ENCODE peak calls at places on chromosome 16, in nine cellular contexts. X, Q, W, B, M, F, V, J and Y are unnamed samples.

GRCh38 chr16:70749681-70750601 is 51.0 kb downstream of the VAC14 start:
- DNase-seq in Q (no peak), M (no peak), X (no peak), V (no peak), F (peak; percentile 46), W (no peak), J (no peak), B (no peak), Y (no peak)

GRCh38 chr16:83732536-83732935 is 75.2 kb upstream of the HSBP1 start:
- DNase-seq in Q (no peak), B (no peak), J (no peak), V (no peak), M (no peak), W (no peak), F (no peak), X (no peak), Y (no peak)

GRCh38 chr16:77868478-77868877 is 80.1 kb downstream of the VAT1L start:
- DNase-seq in V (no peak), W (peak; percentile 17), F (no peak), M (no peak), B (no peak), J (no peak), X (no peak), Q (peak; percentile 8), Y (no peak)

GRCh38 chr16:74825016-74825415 is 50.4 kb upstream of the FA2H start:
- DNase-seq in X (no peak), F (no peak), M (peak; percentile 18), Q (no peak), W (no peak), J (no peak), V (no peak), B (no peak), Y (no peak)

GRCh38 chr16:23676924-23677480 is 1.7 kb upstream of the PLK1 start:
- DNase-seq in V (no peak), B (no peak), J (no peak), X (no peak), W (no peak), M (no peak), Q (no peak), F (no peak), Y (no peak)

GRCh38 chr16:2898831-2899563 is 12.7 kb upstream of the FLYWCH1 start:
- DNase-seq in M (no peak), B (no peak), F (no peak), V (no peak), J (no peak), Q (no peak), W (no peak), X (no peak), Y (no peak)

GRCh38 chr16:19883296-19883951 is 1.2 kb downstream of the GPRC5B start:
- DNase-seq in Q (no peak), B (peak; percentile 58), F (peak; percentile 51), J (no peak), M (no peak), V (peak; percentile 35), X (no peak), W (no peak), Y (no peak)

GRCh38 chr16:81471882-81472281 is 27.3 kb downstream of the CMIP start:
- DNase-seq in W (no peak), M (no peak), Q (no peak), V (no peak), B (no peak), X (no peak), F (no peak), J (no peak), Y (no peak)

GRCh38 chr16:65760874-65761273 is 605.6 kb upstream of the CDH5 start:
- DNase-seq in X (no peak), B (no peak), M (no peak), F (no peak), W (no peak), J (no peak), Q (no peak), V (no peak), Y (no peak)

GRCh38 chr16:59148756-59149155 is 414.6 kb upstream of the GOT2 start:
- DNase-seq in B (no peak), F (no peak), V (no peak), Q (no peak), W (no peak), X (no peak), J (no peak), M (no peak), Y (no peak)

GRCh38 chr16:9159839-9160550 is 68.6 kb downstream of the HAPSTR1 start:
- DNase-seq in F (peak; percentile 87), M (peak; percentile 55), V (no peak), J (peak; percentile 51), B (peak; percentile 59), X (peak; percentile 78), W (peak; percentile 61), Q (peak; percentile 4), Y (no peak)

GRCh38 chr16:18800674-18801196 is 614 bp downstream of the ARL6IP1 start:
- DNase-seq in X (no peak), J (no peak), F (no peak), M (no peak), V (no peak), Q (no peak), W (peak; percentile 47), B (peak; percentile 27), Y (no peak)

GRCh38 chr16:78768226-78768625 is 668.8 kb downstream of the WWOX start:
- DNase-seq in F (no peak), B (no peak), J (no peak), W (no peak), V (no peak), M (no peak), Q (no peak), X (no peak), Y (no peak)

GRCh38 chr16:47581114-47581513 is 120.0 kb downstream of the PHKB start:
- DNase-seq in X (no peak), J (no peak), W (no peak), Q (no peak), M (no peak), B (peak; percentile 6), F (no peak), V (no peak), Y (no peak)

GRCh38 chr16:50462793-50463507 is 85.2 kb upstream of the NKD1 start:
- DNase-seq in J (no peak), V (no peak), W (no peak), Q (no peak), X (peak; percentile 29), B (no peak), M (no peak), F (peak; percentile 31), Y (peak; percentile 44)

GRCh38 chr16:67926181-67926742 is 5.4 kb downstream of the CTRL start:
- DNase-seq in W (no peak), V (no peak), J (no peak), X (no peak), M (no peak), F (peak; percentile 40), Q (no peak), B (no peak), Y (no peak)

GRCh38 chr16:14013571-14014283 is 57.4 kb upstream of the MRTFB start:
- DNase-seq in V (no peak), Q (no peak), M (peak; percentile 42), W (no peak), B (peak; percentile 58), J (peak; percentile 87), F (no peak), X (no peak), Y (no peak)

GRCh38 chr16:81451753-81452680 is 7.4 kb downstream of the CMIP start:
- DNase-seq in W (no peak), M (no peak), Q (no peak), X (no peak), J (no peak), F (no peak), B (peak; percentile 52), V (no peak), Y (no peak)

GRCh38 chr16:84820305-84820684 is 510 bp downstream of the CRISPLD2 start:
- DNase-seq in B (no peak), J (peak; percentile 35), X (no peak), V (no peak), F (no peak), W (no peak), M (no peak), Q (no peak), Y (no peak)
- TF ChIP-seq CTCF in B (no peak), J (no peak), X (no peak), V (no peak), F (no peak), W (no peak), M (no peak), Q (no peak), Y (no peak)

GRCh38 chr16:1705688-1706385 is at the start of gene MAPK8IP3:
- DNase-seq in B (peak; percentile 88), Q (peak; percentile 43), X (peak; percentile 96), W (peak; percentile 99), J (peak; percentile 81), M (peak; percentile 91), F (peak; percentile 92), V (peak; percentile 99), Y (peak; percentile 95)
- TF ChIP-seq CTCF in B (peak; percentile 31), Q (peak; percentile 66), X (peak; percentile 93), W (peak; percentile 99), J (peak; percentile 99), M (peak; percentile 98), F (peak; percentile 94), V (peak; percentile 70), Y (peak; percentile 95)

GRCh38 chr16:31105677-31106213 is 2.4 kb upstream of the BCKDK start:
- DNase-seq in M (peak; percentile 89), J (peak; percentile 32), X (peak; percentile 94), F (peak; percentile 95), Q (no peak), W (peak; percentile 82), B (peak; percentile 59), V (peak; percentile 81), Y (no peak)
- TF ChIP-seq CTCF in M (peak; percentile 80), J (peak; percentile 87), X (peak; percentile 81), F (peak; percentile 86), Q (peak; percentile 89), W (peak; percentile 87), B (peak; percentile 64), V (peak; percentile 77), Y (peak; percentile 82)

GRCh38 chr16:57858635-57859034 is 56.3 kb upstream of the KIFC3 start:
- DNase-seq in V (no peak), M (no peak), Q (no peak), J (no peak), W (no peak), B (no peak), F (no peak), X (no peak), Y (no peak)

GRCh38 chr16:57855188-57855587 is 52.9 kb upstream of the KIFC3 start:
- DNase-seq in F (no peak), V (no peak), Q (no peak), B (no peak), J (no peak), X (no peak), M (no peak), W (no peak), Y (no peak)

GRCh38 chr16:57863434-57864160 is 61.3 kb upstream of the KIFC3 start:
- DNase-seq in V (no peak), X (peak; percentile 71), Q (no peak), J (peak; percentile 74), B (peak; percentile 84), W (no peak), F (peak; percentile 64), M (peak; percentile 68), Y (peak; percentile 44)

GRCh38 chr16:57862698-57863433 is 60.6 kb upstream of the KIFC3 start:
- DNase-seq in B (no peak), M (no peak), F (no peak), X (no peak), J (no peak), V (no peak), Q (no peak), W (no peak), Y (peak; percentile 30)

DNA sequence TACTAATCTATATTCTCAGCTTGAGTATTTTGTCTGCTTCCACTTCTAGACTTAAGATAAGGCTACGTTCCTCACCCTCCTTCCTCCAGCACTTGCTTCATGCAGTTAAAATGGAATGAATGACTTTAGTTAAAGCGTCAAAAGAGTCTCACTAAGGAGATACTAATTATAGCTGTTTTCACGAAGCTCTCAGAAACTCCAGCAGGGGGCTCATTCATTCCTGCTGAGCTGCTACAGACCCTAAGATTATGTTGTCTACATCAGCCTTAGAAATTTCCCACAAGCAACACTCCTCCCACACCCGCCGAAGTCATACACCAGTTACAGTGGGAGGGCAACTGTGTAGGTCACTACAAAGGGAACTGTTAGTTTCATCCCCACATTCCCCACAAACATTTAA is 57.0 kb upstream of the KIFC3 start:
- DNase-seq in X (no peak), V (no peak), F (peak; percentile 41), B (peak; percentile 62), J (peak; percentile 12), M (no peak), W (no peak), Q (no peak), Y (no peak)
- TF ChIP-seq CTCF in X (peak; percentile 17), V (no peak), F (no peak), B (peak; percentile 62), J (peak; percentile 64), M (no peak), W (no peak), Q (peak; percentile 14), Y (peak; percentile 65)